ENCODE peak calls at places on chromosomes 12 and 14, in six cellular contexts. One of them, this sample, is unnamed.

GRCh38 chr12:14272954-14273910 is 92.2 kb upstream of the ATF7IP start:
- DNase-seq in breast epithelium: no peak
- DNase-seq in neural progenitor cell: no peak
- DNase-seq in mammary epithelial cell: peak; percentile 78
- DNase-seq in fibroblast of mammary gland: no peak
- DNase-seq in suprapubic skin: no peak
- DNase-seq in this sample: no peak

GRCh38 chr14:51341338-51341737 is 101.3 kb downstream of the TMX1 start:
- DNase-seq in breast epithelium: no peak
- DNase-seq in neural progenitor cell: no peak
- DNase-seq in mammary epithelial cell: peak; percentile 43
- DNase-seq in fibroblast of mammary gland: no peak
- DNase-seq in suprapubic skin: no peak
- DNase-seq in this sample: no peak

GRCh38 chr12:116381744-116382455 is 104.4 kb upstream of the MED13L start:
- DNase-seq in breast epithelium: no peak
- DNase-seq in neural progenitor cell: peak; percentile 92
- DNase-seq in mammary epithelial cell: peak; percentile 46
- DNase-seq in fibroblast of mammary gland: peak; percentile 98
- DNase-seq in suprapubic skin: no peak
- DNase-seq in this sample: peak; percentile 95

GRCh38 chr14:81164167-81164774 is 56.5 kb downstream of the GTF2A1 start:
- DNase-seq in breast epithelium: no peak
- DNase-seq in neural progenitor cell: peak; percentile 78
- DNase-seq in mammary epithelial cell: peak; percentile 85
- DNase-seq in fibroblast of mammary gland: peak; percentile 87
- DNase-seq in suprapubic skin: no peak
- DNase-seq in this sample: peak; percentile 80

GRCh38 chr12:10115890-10116289 is 14.1 kb downstream of the CLEC7A start:
- DNase-seq in breast epithelium: no peak
- DNase-seq in neural progenitor cell: no peak
- DNase-seq in mammary epithelial cell: no peak
- DNase-seq in fibroblast of mammary gland: no peak
- DNase-seq in suprapubic skin: no peak
- DNase-seq in this sample: no peak

GRCh38 chr14:89900822-89901221 is 53.7 kb downstream of the EFCAB11 start:
- DNase-seq in breast epithelium: no peak
- DNase-seq in neural progenitor cell: no peak
- DNase-seq in mammary epithelial cell: no peak
- DNase-seq in fibroblast of mammary gland: no peak
- DNase-seq in suprapubic skin: no peak
- DNase-seq in this sample: no peak

GRCh38 chr12:459430-460258 is at the start of gene B4GALNT3:
- DNase-seq in breast epithelium: peak; percentile 37
- DNase-seq in neural progenitor cell: peak; percentile 86
- DNase-seq in mammary epithelial cell: peak; percentile 54
- DNase-seq in fibroblast of mammary gland: peak; percentile 12
- DNase-seq in suprapubic skin: no peak
- DNase-seq in this sample: peak; percentile 17

GRCh38 chr12:42343721-42344120 is 17.8 kb downstream of the PPHLN1 start:
- DNase-seq in breast epithelium: no peak
- DNase-seq in neural progenitor cell: no peak
- DNase-seq in mammary epithelial cell: no peak
- DNase-seq in fibroblast of mammary gland: no peak
- DNase-seq in suprapubic skin: no peak
- DNase-seq in this sample: no peak

GRCh38 chr14:70641548-70642312 is at the start of gene TTC9:
- DNase-seq in breast epithelium: no peak
- DNase-seq in neural progenitor cell: peak; percentile 78
- DNase-seq in mammary epithelial cell: no peak
- DNase-seq in fibroblast of mammary gland: no peak
- DNase-seq in suprapubic skin: no peak
- DNase-seq in this sample: no peak

GRCh38 chr14:68094158-68094557 is 274.6 kb downstream of the RAD51B start:
- DNase-seq in breast epithelium: no peak
- DNase-seq in neural progenitor cell: no peak
- DNase-seq in mammary epithelial cell: peak; percentile 71
- DNase-seq in fibroblast of mammary gland: no peak
- DNase-seq in suprapubic skin: no peak
- DNase-seq in this sample: no peak

GRCh38 chr14:95389471-95390011 is 69.8 kb upstream of the CLMN start:
- DNase-seq in breast epithelium: peak; percentile 61
- DNase-seq in neural progenitor cell: no peak
- DNase-seq in mammary epithelial cell: peak; percentile 5
- DNase-seq in fibroblast of mammary gland: peak; percentile 96
- DNase-seq in suprapubic skin: peak; percentile 86
- DNase-seq in this sample: peak; percentile 73

GRCh38 chr14:77603654-77604270 is 12.7 kb downstream of the SPTLC2 start:
- DNase-seq in breast epithelium: no peak
- DNase-seq in neural progenitor cell: no peak
- DNase-seq in mammary epithelial cell: no peak
- DNase-seq in fibroblast of mammary gland: peak; percentile 39
- DNase-seq in suprapubic skin: no peak
- DNase-seq in this sample: peak; percentile 48

GRCh38 chr12:13836116-13836515 is 145.3 kb downstream of the GRIN2B start:
- DNase-seq in breast epithelium: no peak
- DNase-seq in neural progenitor cell: no peak
- DNase-seq in mammary epithelial cell: no peak
- DNase-seq in fibroblast of mammary gland: no peak
- DNase-seq in suprapubic skin: no peak
- DNase-seq in this sample: no peak

GRCh38 chr12:15497621-15498285 is 175.4 kb downstream of the PTPRO start:
- DNase-seq in breast epithelium: no peak
- DNase-seq in neural progenitor cell: no peak
- DNase-seq in mammary epithelial cell: no peak
- DNase-seq in fibroblast of mammary gland: no peak
- DNase-seq in suprapubic skin: no peak
- DNase-seq in this sample: no peak

GRCh38 chr14:37340353-37340752 is 142.6 kb downstream of the MIPOL1 start:
- DNase-seq in breast epithelium: no peak
- DNase-seq in neural progenitor cell: no peak
- DNase-seq in mammary epithelial cell: no peak
- DNase-seq in fibroblast of mammary gland: no peak
- DNase-seq in suprapubic skin: no peak
- DNase-seq in this sample: no peak

GRCh38 chr12:123142518-123142840 is 8.4 kb downstream of the PITPNM2 start:
- DNase-seq in breast epithelium: no peak
- DNase-seq in neural progenitor cell: no peak
- DNase-seq in mammary epithelial cell: no peak
- DNase-seq in fibroblast of mammary gland: no peak
- DNase-seq in suprapubic skin: peak; percentile 56
- DNase-seq in this sample: no peak

GRCh38 chr12:94073441-94074051 is 74.8 kb upstream of the PLXNC1 start:
- DNase-seq in breast epithelium: no peak
- DNase-seq in neural progenitor cell: no peak
- DNase-seq in mammary epithelial cell: no peak
- DNase-seq in fibroblast of mammary gland: peak; percentile 77
- DNase-seq in suprapubic skin: no peak
- DNase-seq in this sample: peak; percentile 37

GRCh38 chr14:93878251-93878650 is 48.9 kb upstream of the FAM181A start:
- DNase-seq in breast epithelium: no peak
- DNase-seq in neural progenitor cell: no peak
- DNase-seq in mammary epithelial cell: no peak
- DNase-seq in fibroblast of mammary gland: no peak
- DNase-seq in suprapubic skin: no peak
- DNase-seq in this sample: no peak

GRCh38 chr14:35349966-35350365 is 54.6 kb downstream of the NFKBIA start:
- DNase-seq in breast epithelium: no peak
- DNase-seq in neural progenitor cell: no peak
- DNase-seq in mammary epithelial cell: no peak
- DNase-seq in fibroblast of mammary gland: no peak
- DNase-seq in suprapubic skin: no peak
- DNase-seq in this sample: no peak

GRCh38 chr12:80056845-80057244 is 42.5 kb upstream of the OTOGL start:
- DNase-seq in breast epithelium: no peak
- DNase-seq in neural progenitor cell: no peak
- DNase-seq in mammary epithelial cell: no peak
- DNase-seq in fibroblast of mammary gland: peak; percentile 70
- DNase-seq in suprapubic skin: no peak
- DNase-seq in this sample: peak; percentile 88

GRCh38 chr12:93996321-93996720 is 152.1 kb upstream of the PLXNC1 start:
- DNase-seq in breast epithelium: no peak
- DNase-seq in neural progenitor cell: peak; percentile 54
- DNase-seq in mammary epithelial cell: no peak
- DNase-seq in fibroblast of mammary gland: no peak
- DNase-seq in suprapubic skin: no peak
- DNase-seq in this sample: no peak

GRCh38 chr12:4091001-4091789 is 182.4 kb upstream of the CCND2 start:
- DNase-seq in breast epithelium: no peak
- DNase-seq in neural progenitor cell: no peak
- DNase-seq in mammary epithelial cell: no peak
- DNase-seq in fibroblast of mammary gland: no peak
- DNase-seq in suprapubic skin: no peak
- DNase-seq in this sample: no peak

GRCh38 chr14:29461131-29461530 is 466.5 kb downstream of the PRKD1 start:
- DNase-seq in breast epithelium: no peak
- DNase-seq in neural progenitor cell: no peak
- DNase-seq in mammary epithelial cell: no peak
- DNase-seq in fibroblast of mammary gland: no peak
- DNase-seq in suprapubic skin: no peak
- DNase-seq in this sample: no peak

GRCh38 chr14:49863483-49864262 is 11.1 kb upstream of the NEMF start:
- DNase-seq in breast epithelium: no peak
- DNase-seq in neural progenitor cell: peak; percentile 24
- DNase-seq in mammary epithelial cell: no peak
- DNase-seq in fibroblast of mammary gland: no peak
- DNase-seq in suprapubic skin: no peak
- DNase-seq in this sample: peak; percentile 18

GRCh38 chr14:58887931-58888330 is 250.2 kb downstream of the DACT1 start:
- DNase-seq in breast epithelium: no peak
- DNase-seq in neural progenitor cell: no peak
- DNase-seq in mammary epithelial cell: peak; percentile 59
- DNase-seq in fibroblast of mammary gland: no peak
- DNase-seq in suprapubic skin: no peak
- DNase-seq in this sample: no peak

GRCh38 chr12:93616584-93617101 is 44.2 kb downstream of the SOCS2 start:
- DNase-seq in breast epithelium: no peak
- DNase-seq in neural progenitor cell: peak; percentile 65
- DNase-seq in mammary epithelial cell: peak; percentile 98
- DNase-seq in fibroblast of mammary gland: peak; percentile 91
- DNase-seq in suprapubic skin: no peak
- DNase-seq in this sample: no peak

GRCh38 chr12:38744056-38744455 is 161.3 kb downstream of the CPNE8 start:
- DNase-seq in breast epithelium: no peak
- DNase-seq in neural progenitor cell: no peak
- DNase-seq in mammary epithelial cell: no peak
- DNase-seq in fibroblast of mammary gland: peak; percentile 33
- DNase-seq in suprapubic skin: no peak
- DNase-seq in this sample: peak; percentile 64

DNA sequence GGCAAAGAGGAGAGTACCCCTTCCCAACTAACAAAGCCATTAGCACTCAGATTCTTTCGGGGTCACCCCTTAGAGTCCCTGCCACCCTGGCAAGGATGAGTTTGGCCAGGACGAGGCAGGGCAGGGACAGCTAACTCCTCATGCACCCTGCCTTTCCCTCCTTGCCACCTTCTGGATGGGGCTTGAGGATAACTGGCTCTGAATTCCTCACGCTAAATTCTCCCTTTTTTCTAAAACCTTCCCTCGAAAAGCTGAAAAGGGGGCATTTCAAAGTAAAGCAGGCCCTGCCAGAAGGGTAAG is 9.1 kb downstream of the RARG start:
- DNase-seq in breast epithelium: no peak
- DNase-seq in neural progenitor cell: no peak
- DNase-seq in mammary epithelial cell: no peak
- DNase-seq in fibroblast of mammary gland: no peak
- DNase-seq in suprapubic skin: no peak
- DNase-seq in this sample: no peak
- H3K4me3 ChIP-seq in breast epithelium: peak overlapping the region; percentile 37
- H3K4me3 ChIP-seq in neural progenitor cell: no peak overlapping the region
- H3K4me3 ChIP-seq in mammary epithelial cell: no peak overlapping the region
- H3K4me3 ChIP-seq in fibroblast of mammary gland: no peak overlapping the region
- H3K4me3 ChIP-seq in suprapubic skin: peak overlapping the region; percentile 9
- H3K4me3 ChIP-seq in this sample: no peak overlapping the region

DNA sequence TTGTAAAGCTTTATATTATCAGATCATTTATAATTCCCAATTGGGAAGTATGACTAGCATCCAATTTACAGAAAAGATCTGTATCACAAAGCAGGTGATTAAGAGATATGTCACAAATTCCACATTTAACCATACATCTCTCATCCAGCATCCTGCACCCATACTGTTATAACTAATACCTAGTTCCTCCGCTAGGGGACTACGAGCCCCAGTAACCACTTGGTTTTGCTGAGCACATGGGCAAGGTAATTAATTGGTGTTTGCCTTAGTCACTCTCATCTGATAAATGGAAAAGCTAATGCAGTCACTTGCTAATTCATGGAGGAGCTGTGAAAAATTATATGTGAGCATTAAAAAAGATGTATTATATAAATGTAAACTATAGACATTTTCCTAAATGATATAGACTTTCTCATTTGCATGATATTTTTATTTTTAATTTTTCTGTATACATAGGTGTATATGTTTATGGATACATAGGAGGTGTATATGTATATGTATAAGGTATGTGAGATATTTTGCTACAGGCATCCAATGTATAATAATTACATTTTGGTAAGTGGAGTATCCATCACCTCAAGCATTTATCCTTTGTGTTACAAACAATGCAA is 1031.8 kb downstream of the GALC start:
- DNase-seq in breast epithelium: no peak
- DNase-seq in neural progenitor cell: peak; percentile 52
- DNase-seq in mammary epithelial cell: peak; percentile 25
- DNase-seq in fibroblast of mammary gland: peak; percentile 32
- DNase-seq in suprapubic skin: no peak
- DNase-seq in this sample: peak; percentile 2
- TF ChIP-seq CTCF in breast epithelium: no peak
- TF ChIP-seq CTCF in neural progenitor cell: peak; percentile 72
- TF ChIP-seq CTCF in mammary epithelial cell: peak; percentile 35
- TF ChIP-seq CTCF in fibroblast of mammary gland: peak; percentile 62
- TF ChIP-seq CTCF in suprapubic skin: no peak
- TF ChIP-seq CTCF in this sample: peak; percentile 46

GRCh38 chr12:68453876-68454275 is 121.7 kb upstream of the MDM1 start:
- DNase-seq in breast epithelium: no peak
- DNase-seq in neural progenitor cell: no peak
- DNase-seq in mammary epithelial cell: no peak
- DNase-seq in fibroblast of mammary gland: no peak
- DNase-seq in suprapubic skin: no peak
- DNase-seq in this sample: peak; percentile 54
- H3K4me3 ChIP-seq in breast epithelium: no peak overlapping the region
- H3K4me3 ChIP-seq in neural progenitor cell: no peak overlapping the region
- H3K4me3 ChIP-seq in mammary epithelial cell: no peak overlapping the region
- H3K4me3 ChIP-seq in fibroblast of mammary gland: no peak overlapping the region
- H3K4me3 ChIP-seq in suprapubic skin: no peak overlapping the region
- H3K4me3 ChIP-seq in this sample: no peak overlapping the region

GRCh38 chr12:65775720-65776119 is 48.6 kb upstream of the HMGA2 start:
- DNase-seq in breast epithelium: no peak
- DNase-seq in neural progenitor cell: no peak
- DNase-seq in mammary epithelial cell: no peak
- DNase-seq in fibroblast of mammary gland: no peak
- DNase-seq in suprapubic skin: no peak
- DNase-seq in this sample: no peak
- TF ChIP-seq CTCF in breast epithelium: no peak
- TF ChIP-seq CTCF in neural progenitor cell: no peak
- TF ChIP-seq CTCF in mammary epithelial cell: no peak
- TF ChIP-seq CTCF in fibroblast of mammary gland: no peak
- TF ChIP-seq CTCF in suprapubic skin: no peak
- TF ChIP-seq CTCF in this sample: no peak

GRCh38 chr12:112979281-112979680 is 962 bp downstream of the OAS2 start:
- DNase-seq in breast epithelium: no peak
- DNase-seq in neural progenitor cell: no peak
- DNase-seq in mammary epithelial cell: peak; percentile 40
- DNase-seq in fibroblast of mammary gland: no peak
- DNase-seq in suprapubic skin: no peak
- DNase-seq in this sample: no peak
- H3K4me3 ChIP-seq in breast epithelium: peak overlapping the region; percentile 77
- H3K4me3 ChIP-seq in neural progenitor cell: no peak overlapping the region
- H3K4me3 ChIP-seq in mammary epithelial cell: no peak overlapping the region
- H3K4me3 ChIP-seq in fibroblast of mammary gland: no peak overlapping the region
- H3K4me3 ChIP-seq in suprapubic skin: peak overlapping the region; percentile 45
- H3K4me3 ChIP-seq in this sample: no peak overlapping the region